ENCODE peak calls at places on chromosome 19, in four cellular contexts. One of them, this sample, is unnamed.

GRCh38 chr19:290539-291521 is at the start of gene PLPP2:
- DNase-seq in transverse colon: peak
- DNase-seq in SJSA1: no peak
- DNase-seq in tibial nerve: no peak
- DNase-seq in this sample: no peak

GRCh38 chr19:1417145-1417544 is 9.8 kb downstream of the DAZAP1 start:
- DNase-seq in transverse colon: no peak
- DNase-seq in SJSA1: no peak
- DNase-seq in tibial nerve: no peak
- DNase-seq in this sample: no peak

GRCh38 chr19:35901854-35902661 is at the start of gene HCST:
- DNase-seq in transverse colon: peak
- DNase-seq in SJSA1: no peak
- DNase-seq in tibial nerve: no peak
- DNase-seq in this sample: peak

GRCh38 chr19:45864629-45865082 is 530 bp downstream of the FOXA3 start:
- DNase-seq in transverse colon: no peak
- DNase-seq in SJSA1: no peak
- DNase-seq in tibial nerve: no peak
- DNase-seq in this sample: no peak

GRCh38 chr19:52722062-52723005 is 12.5 kb downstream of the ZNF611 start:
- DNase-seq in transverse colon: no peak
- DNase-seq in SJSA1: peak
- DNase-seq in tibial nerve: no peak
- DNase-seq in this sample: no peak

GRCh38 chr19:2557093-2557440 is 81.1 kb downstream of the GADD45B start:
- DNase-seq in transverse colon: no peak
- DNase-seq in SJSA1: no peak
- DNase-seq in tibial nerve: no peak
- DNase-seq in this sample: no peak

GRCh38 chr19:7494416-7495098 is 5.7 kb upstream of the PEX11G start:
- DNase-seq in transverse colon: no peak
- DNase-seq in SJSA1: no peak
- DNase-seq in tibial nerve: peak
- DNase-seq in this sample: no peak

GRCh38 chr19:40281381-40282208 is 3.5 kb downstream of the AKT2 start:
- DNase-seq in transverse colon: no peak
- DNase-seq in SJSA1: no peak
- DNase-seq in tibial nerve: no peak
- DNase-seq in this sample: no peak

GRCh38 chr19:15194938-15195337 is 5.9 kb downstream of the NOTCH3 start:
- DNase-seq in transverse colon: no peak
- DNase-seq in SJSA1: no peak
- DNase-seq in tibial nerve: no peak
- DNase-seq in this sample: no peak

GRCh38 chr19:2051771-2052704 is 994 bp upstream of the MKNK2 start:
- DNase-seq in transverse colon: peak
- DNase-seq in SJSA1: no peak
- DNase-seq in tibial nerve: no peak
- DNase-seq in this sample: no peak

GRCh38 chr19:16340092-16340491 is 15.5 kb downstream of the KLF2 start:
- DNase-seq in transverse colon: no peak
- DNase-seq in SJSA1: peak
- DNase-seq in tibial nerve: no peak
- DNase-seq in this sample: no peak

GRCh38 chr19:55376381-55376933 is at the start of gene TMEM190:
- DNase-seq in transverse colon: no peak
- DNase-seq in SJSA1: no peak
- DNase-seq in tibial nerve: no peak
- DNase-seq in this sample: no peak

GRCh38 chr19:2973229-2973628 is 4.1 kb upstream of the TLE6 start:
- DNase-seq in transverse colon: no peak
- DNase-seq in SJSA1: no peak
- DNase-seq in tibial nerve: peak
- DNase-seq in this sample: no peak

GRCh38 chr19:58498316-58499020 is 13.3 kb downstream of the SLC27A5 start:
- DNase-seq in transverse colon: no peak
- DNase-seq in SJSA1: no peak
- DNase-seq in tibial nerve: no peak
- DNase-seq in this sample: no peak

GRCh38 chr19:50315773-50316448 is 13.3 kb downstream of the KCNC3 start:
- DNase-seq in transverse colon: no peak
- DNase-seq in SJSA1: no peak
- DNase-seq in tibial nerve: no peak
- DNase-seq in this sample: no peak

GRCh38 chr19:41691268-41691970 is 3.3 kb upstream of the CEACAM7 start:
- DNase-seq in transverse colon: peak
- DNase-seq in SJSA1: no peak
- DNase-seq in tibial nerve: no peak
- DNase-seq in this sample: peak

GRCh38 chr19:49772850-49773432 is 6.1 kb downstream of the AP2A1 start:
- DNase-seq in transverse colon: no peak
- DNase-seq in SJSA1: no peak
- DNase-seq in tibial nerve: no peak
- DNase-seq in this sample: no peak

GRCh38 chr19:43532571-43532961 is 422 bp upstream of the ZNF575 start:
- DNase-seq in transverse colon: peak
- DNase-seq in SJSA1: peak
- DNase-seq in tibial nerve: no peak
- DNase-seq in this sample: no peak

GRCh38 chr19:1156305-1156801 is 17.7 kb downstream of the SBNO2 start:
- DNase-seq in transverse colon: no peak
- DNase-seq in SJSA1: no peak
- DNase-seq in tibial nerve: no peak
- DNase-seq in this sample: no peak

GRCh38 chr19:46716672-46717033 is 261 bp downstream of the PRKD2 start:
- DNase-seq in transverse colon: no peak
- DNase-seq in SJSA1: no peak
- DNase-seq in tibial nerve: no peak
- DNase-seq in this sample: no peak

GRCh38 chr19:8585894-8586750 is 8.9 kb upstream of the MYO1F start:
- DNase-seq in transverse colon: peak
- DNase-seq in SJSA1: peak
- DNase-seq in tibial nerve: no peak
- DNase-seq in this sample: no peak

GRCh38 chr19:27654266-27654990 is 1558.5 kb downstream of the UQCRFS1 start:
- DNase-seq in transverse colon: no peak
- DNase-seq in SJSA1: peak
- DNase-seq in tibial nerve: no peak
- DNase-seq in this sample: no peak

GRCh38 chr19:35123573-35123972 is 8.0 kb downstream of the FXYD3 start:
- DNase-seq in transverse colon: peak
- DNase-seq in SJSA1: no peak
- DNase-seq in tibial nerve: peak
- DNase-seq in this sample: no peak

GRCh38 chr19:14385492-14385891 is 4.2 kb downstream of the ADGRE5 start:
- DNase-seq in transverse colon: no peak
- DNase-seq in SJSA1: no peak
- DNase-seq in tibial nerve: no peak
- DNase-seq in this sample: no peak

GRCh38 chr19:1016647-1017114 is 4.2 kb downstream of the TMEM259 start:
- DNase-seq in transverse colon: peak
- DNase-seq in SJSA1: peak
- DNase-seq in tibial nerve: no peak
- DNase-seq in this sample: no peak

GRCh38 chr19:52248256-52248655 is 21.1 kb upstream of the ZNF766 start:
- DNase-seq in transverse colon: peak
- DNase-seq in SJSA1: no peak
- DNase-seq in tibial nerve: peak
- DNase-seq in this sample: no peak

GRCh38 chr19:56383826-56384605 is 9.3 kb downstream of the ZNF582 start:
- DNase-seq in transverse colon: no peak
- DNase-seq in SJSA1: no peak
- DNase-seq in tibial nerve: no peak
- DNase-seq in this sample: no peak

GRCh38 chr19:748274-748598 is 2.7 kb upstream of the MISP start:
- DNase-seq in transverse colon: peak
- DNase-seq in SJSA1: no peak
- DNase-seq in tibial nerve: no peak
- DNase-seq in this sample: no peak

GRCh38 chr19:307793-308420 is 16.7 kb upstream of the PLPP2 start:
- DNase-seq in transverse colon: no peak
- DNase-seq in SJSA1: no peak
- DNase-seq in tibial nerve: no peak
- DNase-seq in this sample: no peak

GRCh38 chr19:50768289-50768688 is 2.0 kb upstream of the GPR32 start:
- DNase-seq in transverse colon: no peak
- DNase-seq in SJSA1: no peak
- DNase-seq in tibial nerve: no peak
- DNase-seq in this sample: no peak

GRCh38 chr19:13817615-13818371 is 22.6 kb downstream of the ZSWIM4 start:
- DNase-seq in transverse colon: peak
- DNase-seq in SJSA1: no peak
- DNase-seq in tibial nerve: no peak
- DNase-seq in this sample: no peak

GRCh38 chr19:48489608-48490216 is 20.5 kb downstream of the CYTH2 start:
- DNase-seq in transverse colon: peak
- DNase-seq in SJSA1: peak
- DNase-seq in tibial nerve: peak
- DNase-seq in this sample: peak

GRCh38 chr19:48493718-48494515 is 17.7 kb downstream of the LMTK3 start:
- DNase-seq in transverse colon: no peak
- DNase-seq in SJSA1: no peak
- DNase-seq in tibial nerve: no peak
- DNase-seq in this sample: no peak

GRCh38 chr19:48492925-48493717 is 18.5 kb downstream of the LMTK3 start:
- DNase-seq in transverse colon: peak
- DNase-seq in SJSA1: peak
- DNase-seq in tibial nerve: peak
- DNase-seq in this sample: peak

GRCh38 chr19:48491793-48492123 is 19.9 kb downstream of the LMTK3 start:
- DNase-seq in transverse colon: no peak
- DNase-seq in SJSA1: no peak
- DNase-seq in tibial nerve: no peak
- DNase-seq in this sample: no peak

DNA sequence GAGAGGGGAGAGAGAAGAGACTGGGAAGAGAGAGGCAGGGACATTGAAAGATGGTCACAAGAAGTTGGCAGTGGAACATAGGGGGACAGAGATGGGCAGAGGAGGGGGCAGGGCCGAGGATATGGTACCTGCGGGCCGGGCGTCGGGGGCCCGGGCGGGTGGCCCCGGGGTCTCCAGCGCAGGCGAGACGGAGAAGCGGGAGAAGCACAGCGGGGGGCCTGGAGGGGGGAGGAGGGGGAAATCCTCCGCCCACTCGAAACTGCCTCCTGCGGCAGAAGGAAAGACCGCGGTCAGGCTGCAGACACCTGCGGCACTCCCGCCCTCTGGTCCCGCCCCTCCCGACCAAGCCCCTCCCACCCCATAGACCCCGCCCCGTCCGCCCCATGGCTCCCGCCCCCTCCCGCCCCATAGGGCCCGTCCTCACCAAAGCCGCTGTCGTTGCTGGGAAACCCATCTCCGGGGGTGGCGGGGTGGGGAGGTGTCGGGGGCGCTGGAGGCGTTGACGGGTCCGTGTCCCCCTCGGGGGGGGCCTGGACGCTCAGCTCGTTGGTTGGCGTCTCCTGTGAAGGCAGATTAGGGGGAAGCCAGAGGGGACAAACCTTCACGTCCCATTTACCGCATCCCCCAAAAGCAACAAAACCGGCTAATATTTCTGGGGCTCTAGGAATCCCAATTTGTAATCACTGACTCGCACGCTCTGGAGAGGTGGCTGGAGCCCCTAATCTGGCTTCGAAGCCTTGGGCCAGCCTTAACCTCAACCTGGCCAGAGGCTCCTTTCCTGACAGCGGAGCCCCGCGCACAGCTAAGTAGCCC is 20.4 kb downstream of the LMTK3 start:
- DNase-seq in transverse colon: peak
- DNase-seq in SJSA1: no peak
- DNase-seq in tibial nerve: no peak
- DNase-seq in this sample: no peak
- H3K4me3 ChIP-seq in transverse colon: peak
- H3K4me3 ChIP-seq in SJSA1: no peak
- H3K4me3 ChIP-seq in tibial nerve: peak
- H3K4me3 ChIP-seq in this sample: no peak

DNA sequence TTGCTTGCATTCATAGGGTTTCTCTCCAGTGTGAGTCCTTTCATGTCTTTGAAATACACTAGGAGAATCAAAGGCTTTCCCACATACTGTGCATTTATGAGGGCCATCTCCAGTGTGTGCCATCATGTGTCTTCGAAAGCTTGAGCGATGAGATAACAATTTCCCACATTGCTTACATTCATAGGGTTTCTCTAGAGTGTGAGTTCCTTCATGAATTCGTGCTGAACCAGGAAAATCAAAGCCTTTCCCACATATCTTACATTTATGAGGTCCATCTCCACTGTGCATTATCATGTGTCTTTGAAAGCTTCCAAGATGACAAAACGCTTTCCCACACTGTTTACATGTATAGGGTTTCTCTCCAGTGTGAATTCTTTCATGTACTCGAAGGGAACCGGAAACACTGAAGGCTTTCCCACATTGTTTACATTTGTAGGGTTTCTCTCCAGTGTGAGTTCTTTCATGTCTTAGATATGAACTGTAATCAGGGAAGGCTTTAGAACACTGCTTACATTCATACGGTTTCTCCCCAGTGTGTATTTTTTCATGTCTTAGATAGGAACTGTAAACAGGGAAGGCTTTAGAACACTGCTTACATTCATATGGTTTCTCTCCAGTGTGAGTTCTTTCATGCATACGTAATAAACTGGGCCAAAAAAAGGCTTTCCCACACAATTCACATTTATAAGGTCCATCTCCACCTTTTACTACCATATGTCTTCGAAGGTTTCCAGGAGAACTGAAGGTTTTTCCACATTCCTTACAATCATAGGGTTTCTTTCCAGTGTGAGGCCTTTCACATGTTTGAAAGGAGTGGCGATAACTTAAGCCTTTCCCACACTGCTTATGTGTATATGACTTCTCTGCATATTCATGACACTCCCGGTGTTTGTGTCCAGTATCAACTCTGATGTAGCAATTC is 21.4 kb downstream of the ZNF44 start:
- DNase-seq in transverse colon: no peak
- DNase-seq in SJSA1: no peak
- DNase-seq in tibial nerve: no peak
- DNase-seq in this sample: no peak
- H3K4me3 ChIP-seq in transverse colon: no peak
- H3K4me3 ChIP-seq in SJSA1: no peak
- H3K4me3 ChIP-seq in tibial nerve: no peak
- H3K4me3 ChIP-seq in this sample: no peak

DNA sequence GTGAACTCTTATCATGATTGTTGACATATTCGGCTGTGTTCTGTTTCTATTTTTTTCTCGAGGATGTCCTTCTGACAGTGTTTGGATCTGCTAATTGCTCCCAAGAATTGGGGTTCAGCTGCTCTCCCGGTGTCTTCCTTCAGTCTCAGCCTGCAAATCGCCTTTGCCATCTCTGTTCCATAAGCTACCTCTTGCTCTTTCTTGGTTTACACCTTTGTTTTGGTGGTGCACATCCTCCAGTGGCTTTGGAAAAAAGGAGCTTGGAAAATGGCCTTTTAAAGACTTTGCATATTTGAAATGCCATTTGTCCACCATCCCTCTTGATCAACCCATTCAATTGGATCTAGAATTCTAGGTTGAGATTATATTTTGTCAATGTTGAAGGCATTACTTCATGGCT is 137.2 kb downstream of the URI1 start:
- DNase-seq in transverse colon: no peak
- DNase-seq in SJSA1: no peak
- DNase-seq in tibial nerve: no peak
- DNase-seq in this sample: no peak
- H3K4me3 ChIP-seq in transverse colon: no peak
- H3K4me3 ChIP-seq in SJSA1: no peak
- H3K4me3 ChIP-seq in tibial nerve: no peak
- H3K4me3 ChIP-seq in this sample: no peak

GRCh38 chr19:10404888-10405808 is 1.8 kb upstream of the CDC37 start:
- DNase-seq in transverse colon: no peak
- DNase-seq in SJSA1: no peak
- DNase-seq in tibial nerve: no peak
- DNase-seq in this sample: no peak
- H3K4me3 ChIP-seq in transverse colon: peak
- H3K4me3 ChIP-seq in SJSA1: peak
- H3K4me3 ChIP-seq in tibial nerve: peak
- H3K4me3 ChIP-seq in this sample: peak

This sample was measured in HL-60.